ENCODE peak calls at places on chromosomes 2 and 18, in eight cellular contexts. Q is tibial nerve, U is right atrium auricular region, S is fibroblast of lung, R is upper lobe of left lung, Z is heart right ventricle, E is aorta, T is breast epithelium. A is an unnamed sample. For H3K36me3, the result is how much of the 10 kb centered on the place peaks cover.

GRCh38 chr2:230712443-230713330 is at the start of gene CAB39:
- DNase-seq in U (peak), T (peak), S (peak), R (peak), E (peak), Q (peak), Z (peak), A (peak)

GRCh38 chr2:229927817-229928321 is 5.6 kb downstream of the FBXO36 start:
- DNase-seq in Q (no peak), T (no peak), E (no peak), R (no peak), Z (no peak), U (no peak), S (peak), A (no peak)

GRCh38 chr18:3177902-3178687 is 41.7 kb downstream of the MYOM1 start:
- DNase-seq in T (no peak), Q (peak), Z (peak), U (peak), E (peak), R (no peak), S (peak), A (no peak)

GRCh38 chr2:30276455-30276911 is 45.1 kb downstream of the LBH start:
- DNase-seq in E (no peak), R (no peak), S (no peak), Z (no peak), U (no peak), T (no peak), Q (no peak), A (no peak)

GRCh38 chr2:112627060-112628040 is 18.4 kb upstream of the SLC20A1 start:
- DNase-seq in E (peak), S (peak), R (no peak), U (peak), T (no peak), Z (peak), Q (no peak), A (peak)

GRCh38 chr2:72113847-72114692 is 33.6 kb downstream of the CYP26B1 start:
- DNase-seq in S (no peak), E (no peak), U (peak), Z (no peak), T (no peak), R (peak), Q (no peak), A (peak)

GRCh38 chr2:218402491-218402901 is 2.8 kb downstream of the CTDSP1 start:
- DNase-seq in R (peak), Q (no peak), Z (no peak), E (no peak), S (no peak), T (no peak), U (no peak), A (no peak)

GRCh38 chr18:34492652-34493051 is 217.4 kb upstream of the DTNA start:
- DNase-seq in Q (no peak), E (no peak), T (no peak), R (no peak), Z (no peak), U (no peak), S (peak), A (no peak)

GRCh38 chr2:227228061-227228667 is 63.7 kb downstream of the COL4A3 start:
- DNase-seq in U (peak), S (peak), Z (peak), E (peak), Q (no peak), T (no peak), R (peak), A (no peak)

GRCh38 chr18:76565238-76566173 is 70.5 kb upstream of the ZNF516 start:
- DNase-seq in Q (peak), U (peak), R (no peak), T (peak), E (peak), S (peak), Z (peak), A (peak)

GRCh38 chr2:61090386-61090921 is 24.8 kb downstream of the SANBR start:
- DNase-seq in R (no peak), U (no peak), E (no peak), Q (no peak), Z (no peak), S (peak), T (no peak), A (no peak)

GRCh38 chr18:3449702-3450357 is at the start of gene TGIF1:
- DNase-seq in R (peak), U (peak), S (peak), Q (peak), E (peak), Z (peak), T (peak), A (peak)

GRCh38 chr2:239283961-239284801 is 116.6 kb downstream of the HDAC4 start:
- DNase-seq in R (peak), Q (peak), T (peak), Z (peak), U (no peak), S (no peak), E (no peak), A (peak)

DNA sequence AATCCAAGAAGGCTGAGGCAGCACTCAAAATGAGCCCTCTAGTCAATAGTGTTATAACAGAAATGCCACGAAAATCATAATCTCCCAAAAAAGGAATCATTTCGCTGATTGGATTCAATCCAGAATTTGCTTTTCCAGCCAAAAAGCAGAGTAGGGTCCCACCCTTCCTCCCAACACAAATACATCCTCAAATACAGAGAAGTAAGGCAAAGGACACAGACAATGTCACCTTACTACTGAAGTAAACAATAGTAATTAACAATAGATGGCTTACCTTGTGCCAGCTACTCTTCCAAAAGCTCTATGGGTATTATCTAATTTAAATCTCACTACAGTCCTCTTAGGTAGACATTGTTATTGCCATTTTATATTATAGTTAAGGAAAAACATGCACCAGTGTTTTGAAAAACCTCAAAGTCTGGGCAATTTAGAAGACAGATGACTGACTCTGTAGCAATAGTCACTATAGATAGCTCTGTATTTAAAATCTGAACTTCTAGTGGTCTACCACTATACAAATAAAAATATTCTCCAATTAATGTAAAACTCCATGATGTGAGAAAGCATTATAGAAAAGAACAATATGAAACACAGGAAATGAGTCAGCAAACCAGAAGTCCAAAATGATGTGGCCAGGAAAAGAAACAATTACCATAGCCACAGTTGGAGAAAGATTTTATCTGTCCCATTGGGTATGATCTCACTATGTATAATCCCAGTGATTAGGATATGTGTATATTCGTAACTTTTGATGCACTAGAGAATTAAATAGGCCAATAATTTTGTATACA is 305.0 kb upstream of the ERBB4 start:
- DNase-seq in Z (no peak), T (no peak), S (peak), U (no peak), R (no peak), Q (no peak), E (no peak), A (no peak)
- H3K4me3 ChIP-seq in Z (no peak), T (no peak), S (no peak), U (no peak), R (no peak), Q (no peak), E (no peak), A (no peak)

GRCh38 chr2:117825437-117825836 is 10.9 kb downstream of the DDX18 start:
- DNase-seq in S (no peak), T (no peak), E (no peak), U (no peak), Q (no peak), Z (no peak), R (no peak), A (no peak)
- H3K36me3 ChIP-seq in S (under half), T (under half), E (under half), U (half or more), Q (under half), Z (under half), R (half or more), A (half or more)

GRCh38 chr2:43007901-43008300 is 215.5 kb upstream of the HAAO start:
- DNase-seq in U (peak), Q (no peak), S (no peak), T (no peak), R (no peak), E (no peak), Z (no peak), A (peak)

GRCh38 chr2:43006834-43007543 is 214.6 kb upstream of the HAAO start:
- DNase-seq in Z (no peak), E (no peak), S (no peak), U (peak), T (peak), Q (no peak), R (no peak), A (peak)

GRCh38 chr2:43008388-43008787 is 216.0 kb upstream of the HAAO start:
- DNase-seq in U (no peak), Q (no peak), S (no peak), E (no peak), T (no peak), Z (no peak), R (no peak), A (peak)

GRCh38 chr2:43005211-43005974 is 213.0 kb upstream of the HAAO start:
- DNase-seq in E (no peak), T (no peak), Q (no peak), U (no peak), Z (no peak), R (peak), S (no peak), A (peak)

GRCh38 chr2:43005975-43006833 is 213.8 kb upstream of the HAAO start:
- DNase-seq in E (no peak), Q (no peak), U (no peak), R (peak), S (no peak), T (no peak), Z (no peak), A (peak)
- H3K27ac ChIP-seq in E (no peak), Q (peak), U (no peak), R (no peak), S (no peak), T (no peak), Z (no peak), A (no peak)

GRCh38 chr18:7895346-7895745 is 328.2 kb downstream of the PTPRM start:
- DNase-seq in T (no peak), S (no peak), U (no peak), R (no peak), E (no peak), Q (no peak), Z (no peak), A (no peak)

GRCh38 chr18:7898181-7898580 is 331.1 kb downstream of the PTPRM start:
- DNase-seq in R (no peak), E (no peak), T (no peak), Q (no peak), S (no peak), Z (no peak), U (no peak), A (no peak)

GRCh38 chr18:7899078-7899477 is 332.0 kb downstream of the PTPRM start:
- DNase-seq in Q (no peak), U (no peak), T (no peak), Z (no peak), R (no peak), S (no peak), E (no peak), A (no peak)

GRCh38 chr18:7896164-7896563 is 329.0 kb downstream of the PTPRM start:
- DNase-seq in E (no peak), S (no peak), Q (no peak), Z (no peak), T (no peak), R (no peak), U (no peak), A (no peak)

DNA sequence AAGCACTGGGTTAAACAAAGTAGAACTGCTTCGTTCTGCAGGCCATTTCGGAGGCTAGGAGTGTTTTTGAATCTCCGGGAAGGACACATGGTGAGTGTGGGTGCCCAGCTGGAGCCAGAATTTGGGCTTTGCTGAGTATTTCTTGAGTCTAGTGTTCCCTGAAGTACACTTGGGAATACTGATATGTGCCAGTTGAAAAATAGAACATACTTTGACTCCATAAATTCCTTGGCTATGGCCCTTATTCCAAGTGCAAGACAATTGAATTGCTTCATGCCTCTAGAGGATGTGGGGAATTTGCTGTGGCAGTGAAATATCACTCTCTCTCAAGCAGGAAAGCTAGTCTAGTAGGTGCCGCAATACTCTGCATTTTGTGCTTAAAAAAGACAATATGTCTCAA is 330.0 kb downstream of the PTPRM start:
- DNase-seq in Z (no peak), Q (no peak), U (no peak), T (no peak), E (no peak), S (no peak), R (no peak), A (no peak)
- H3K4me3 ChIP-seq in Z (no peak), Q (no peak), U (no peak), T (no peak), E (no peak), S (no peak), R (no peak), A (no peak)